ENCODE peak calls at places on chromosomes 1 and 21, in four cellular contexts. F, T, P and J are unnamed samples.

GRCh38 chr1:12475158-12475934 is 142.7 kb downstream of the DHRS3 start:
- DNase-seq in T (no peak), F (no peak), P (peak), J (no peak)

GRCh38 chr1:6118415-6118814 is 61.7 kb downstream of the CHD5 start:
- DNase-seq in T (no peak), F (no peak), P (peak), J (no peak)

GRCh38 chr1:54996869-54997710 is 1.6 kb upstream of the BSND start:
- DNase-seq in P (peak), T (no peak), F (no peak), J (no peak)

GRCh38 chr1:227891955-227892871 is 55.5 kb downstream of the WNT9A start:
- DNase-seq in F (no peak), P (peak), T (peak), J (no peak)

GRCh38 chr1:110878993-110879392 is 6.0 kb downstream of the CD53 start:
- DNase-seq in F (no peak), T (no peak), P (no peak), J (no peak)

GRCh38 chr1:163361123-163361934 is 39.6 kb downstream of the NUF2 start:
- DNase-seq in F (no peak), P (peak), T (no peak), J (no peak)

GRCh38 chr1:241518447-241519307 is 878 bp downstream of the FH start:
- DNase-seq in F (no peak), T (peak), P (peak), J (no peak)

GRCh38 chr1:164780863-164781262 is 221.9 kb downstream of the PBX1 start:
- DNase-seq in T (no peak), F (peak), P (peak), J (peak)

GRCh38 chr1:186806477-186806876 is 22.3 kb upstream of the PLA2G4A start:
- DNase-seq in F (no peak), T (no peak), P (peak), J (no peak)

GRCh38 chr1:198858026-198858425 is 219.2 kb downstream of the PTPRC start:
- DNase-seq in P (no peak), T (no peak), F (no peak), J (peak)

GRCh38 chr1:48756704-48757316 is 19.9 kb downstream of the BEND5 start:
- DNase-seq in F (no peak), T (no peak), P (no peak), J (no peak)

GRCh38 chr1:8661185-8662110 is 156.0 kb downstream of the RERE start:
- DNase-seq in T (no peak), P (peak), F (peak), J (peak)

GRCh38 chr1:110674337-110675059 is at the start of gene KCNA3:
- DNase-seq in T (peak), P (no peak), F (no peak), J (no peak)

GRCh38 chr1:162136760-162137537 is 67.5 kb downstream of the NOS1AP start:
- DNase-seq in T (no peak), F (peak), P (peak), J (peak)

GRCh38 chr21:31555741-31556191 is 103.7 kb upstream of the SOD1 start:
- DNase-seq in F (no peak), P (no peak), T (no peak), J (no peak)

GRCh38 chr1:171158089-171158488 is 27.0 kb upstream of the FMO2 start:
- DNase-seq in F (no peak), P (no peak), T (no peak), J (no peak)

GRCh38 chr1:119554188-119554587 is 47.2 kb downstream of the HSD3B1 start:
- DNase-seq in F (peak), T (no peak), P (peak), J (peak)

GRCh38 chr1:169060010-169060722 is 46.3 kb upstream of the ATP1B1 start:
- DNase-seq in F (no peak), P (peak), T (no peak), J (no peak)

GRCh38 chr21:22791986-22792560 is 1793.9 kb downstream of the NCAM2 start:
- DNase-seq in F (peak), T (no peak), P (peak), J (peak)

GRCh38 chr1:168972887-168973286 is 133.6 kb upstream of the ATP1B1 start:
- DNase-seq in T (no peak), P (peak), F (no peak), J (no peak)

GRCh38 chr1:206021008-206021795 is 2.5 kb downstream of the CTSE start:
- DNase-seq in F (no peak), T (no peak), P (no peak), J (no peak)

GRCh38 chr1:119361611-119362010 is 7.0 kb upstream of the HAO2 start:
- DNase-seq in T (no peak), F (no peak), P (no peak), J (no peak)

GRCh38 chr1:64469977-64470669 is at the start of gene CACHD1:
- DNase-seq in P (peak), F (peak), T (peak), J (peak)

GRCh38 chr1:91091812-91092211 is 70.0 kb upstream of the ZNF644 start:
- DNase-seq in F (no peak), P (no peak), T (no peak), J (no peak)

GRCh38 chr1:163036661-163037060 is 32.5 kb upstream of the RGS4 start:
- DNase-seq in T (no peak), F (no peak), P (peak), J (peak)

GRCh38 chr1:222928212-222928611 is 113.4 kb downstream of the DISP1 start:
- DNase-seq in P (peak), T (no peak), F (no peak), J (no peak)

GRCh38 chr21:45596704-45597318 is 46.7 kb upstream of the PCBP3 start:
- DNase-seq in P (peak), T (peak), F (no peak), J (no peak)

GRCh38 chr1:169113613-169114119 is 7.2 kb downstream of the ATP1B1 start:
- DNase-seq in F (peak), T (no peak), P (peak), J (peak)

GRCh38 chr21:28078126-28078525 is 914.6 kb downstream of the LTN1 start:
- DNase-seq in T (no peak), F (no peak), P (no peak), J (no peak)

GRCh38 chr1:224639426-224639975 is 23.4 kb downstream of the CNIH3 start:
- DNase-seq in P (no peak), F (no peak), T (no peak), J (no peak)

GRCh38 chr1:237814319-237814924 is 76.3 kb downstream of the ZP4 start:
- DNase-seq in F (no peak), P (peak), T (no peak), J (no peak)

GRCh38 chr1:8329439-8329838 is 11.5 kb downstream of the SLC45A1 start:
- DNase-seq in T (no peak), F (no peak), P (no peak), J (no peak)

GRCh38 chr1:203906932-203907331 is 45.5 kb downstream of the SNRPE start:
- DNase-seq in P (peak), F (peak), T (no peak), J (peak)

GRCh38 chr1:246930830-246931548 is 759 bp downstream of the AHCTF1 start:
- DNase-seq in T (peak), F (no peak), P (peak), J (no peak)

GRCh38 chr1:8848663-8849386 is 29.7 kb downstream of the ENO1 start:
- DNase-seq in P (peak), T (peak), F (peak), J (peak)

GRCh38 chr1:232586679-232587078 is 43.3 kb downstream of the SIPA1L2 start:
- DNase-seq in T (no peak), F (no peak), P (no peak), J (no peak)

GRCh38 chr1:115469703-115470476 is 131.8 kb upstream of the NGF start:
- DNase-seq in P (peak), T (no peak), F (no peak), J (peak)

GRCh38 chr1:153375511-153375910 is at the start of gene S100A12:
- DNase-seq in T (no peak), F (peak), P (peak), J (peak)

DNA sequence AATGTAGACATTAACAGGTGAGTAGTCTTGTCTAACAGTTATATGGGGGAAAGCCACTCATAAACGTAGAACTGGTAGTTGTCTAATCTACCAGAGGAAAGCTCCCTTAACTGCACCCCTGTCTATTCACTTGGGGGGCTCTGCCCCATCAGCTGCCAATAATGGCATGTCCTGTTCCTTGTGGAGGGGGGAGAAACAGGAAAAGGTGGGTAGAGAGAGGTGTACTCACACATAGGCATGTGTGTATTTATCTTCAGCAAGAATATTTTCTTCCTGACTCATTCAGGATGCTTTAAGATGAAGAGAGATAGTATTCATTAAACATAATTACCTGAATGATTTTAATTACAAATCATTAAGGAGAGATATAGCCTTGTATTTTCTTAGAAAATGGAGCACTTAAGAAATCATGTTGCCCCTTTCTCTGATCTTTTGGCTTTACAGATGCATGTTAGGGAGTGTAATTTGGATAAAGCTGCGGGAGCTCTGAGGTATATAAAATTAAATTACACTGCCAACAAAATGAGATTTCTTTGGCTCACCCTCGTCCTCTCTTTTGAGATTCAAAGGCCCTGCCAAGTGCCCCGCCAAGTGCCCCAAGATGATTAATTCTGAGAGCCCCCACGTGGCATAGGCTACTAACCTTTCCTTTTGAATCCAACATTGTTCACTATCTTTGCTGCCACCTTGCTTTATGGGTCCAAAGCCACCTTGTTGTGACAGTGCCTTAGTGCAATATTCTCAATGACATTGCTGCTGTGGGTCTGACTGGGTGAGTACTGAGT is 286.3 kb upstream of the LYPLAL1 start:
- DNase-seq in T (no peak), F (no peak), P (no peak), J (no peak)
- H3K4me3 ChIP-seq in T (no peak), F (no peak), P (no peak), J (no peak)

DNA sequence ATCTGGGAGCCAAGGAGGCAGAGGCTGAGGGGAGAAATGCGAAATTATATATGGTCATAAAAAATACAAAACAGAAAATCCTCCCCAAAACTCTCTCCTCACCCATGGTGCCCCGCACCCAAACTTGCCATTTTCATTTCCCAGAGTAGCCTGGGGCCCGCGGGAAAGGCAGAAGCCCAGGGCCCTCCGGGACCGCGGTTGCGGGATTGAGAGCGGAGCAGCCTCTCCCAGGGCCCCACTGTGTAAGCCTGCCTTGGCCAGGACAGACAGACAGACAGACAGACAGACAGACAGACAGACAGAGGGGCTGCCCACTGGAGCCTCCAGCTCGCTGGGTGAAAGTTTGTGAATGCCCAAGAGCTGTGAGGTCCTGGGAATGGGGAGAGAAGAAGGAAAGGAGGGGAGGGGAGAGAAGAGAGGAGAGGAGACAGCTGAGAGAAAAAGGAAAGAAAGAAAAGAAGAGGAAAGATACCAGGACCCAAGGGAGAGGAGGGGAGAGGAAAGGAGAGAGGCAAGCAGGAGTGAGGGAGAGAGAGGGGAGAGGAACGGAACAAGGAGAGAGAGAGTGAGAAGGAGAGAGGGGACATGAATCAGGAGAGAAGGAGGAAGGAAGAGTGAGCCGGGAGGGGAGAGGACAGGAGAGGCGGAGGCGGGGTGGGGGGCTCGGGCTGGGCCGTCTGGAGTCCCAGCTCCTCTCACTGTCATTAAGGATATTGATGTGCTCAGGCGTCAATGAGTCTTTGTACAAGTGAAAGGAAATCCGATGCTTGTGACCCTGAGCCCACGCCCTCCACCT is 69.3 kb upstream of the CASZ1 start:
- DNase-seq in T (no peak), F (no peak), P (no peak), J (no peak)
- H3K4me3 ChIP-seq in T (no peak), F (no peak), P (no peak), J (no peak)

DNA sequence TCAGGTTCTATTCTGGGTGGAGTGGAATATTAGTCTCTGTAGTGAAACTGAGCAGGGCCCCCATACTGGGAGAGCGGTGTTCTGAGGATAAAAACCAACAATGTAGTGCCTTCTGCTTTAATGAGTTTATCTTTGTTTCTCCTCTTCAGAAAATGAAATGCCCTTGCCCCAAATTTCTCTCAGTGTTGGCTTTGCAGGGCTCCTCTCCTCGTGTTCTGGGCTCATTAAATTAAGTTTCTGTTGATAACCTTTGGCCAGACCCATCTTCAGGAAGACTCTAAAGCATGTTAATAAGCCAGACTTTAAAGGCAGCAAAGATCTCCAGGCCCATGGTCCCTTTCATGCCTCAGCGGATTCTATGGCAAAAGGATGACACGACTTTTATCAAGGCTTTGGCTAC is 223.2 kb upstream of the PLXNA2 start:
- DNase-seq in F (no peak), P (no peak), T (no peak), J (no peak)
- H3K4me3 ChIP-seq in F (no peak), P (no peak), T (no peak), J (no peak)

GRCh38 chr1:41496080-41497055 is 11.9 kb upstream of the EDN2 start:
- DNase-seq in P (peak), T (peak), F (peak), J (no peak)
- H3K4me3 ChIP-seq in P (peak), T (peak), F (peak), J (no peak)

GRCh38 chr1:59704721-59705120 is 110.0 kb upstream of the HOOK1 start:
- DNase-seq in P (no peak), T (no peak), F (no peak), J (no peak)
- H3K4me3 ChIP-seq in P (no peak), T (no peak), F (no peak), J (no peak)

DNA sequence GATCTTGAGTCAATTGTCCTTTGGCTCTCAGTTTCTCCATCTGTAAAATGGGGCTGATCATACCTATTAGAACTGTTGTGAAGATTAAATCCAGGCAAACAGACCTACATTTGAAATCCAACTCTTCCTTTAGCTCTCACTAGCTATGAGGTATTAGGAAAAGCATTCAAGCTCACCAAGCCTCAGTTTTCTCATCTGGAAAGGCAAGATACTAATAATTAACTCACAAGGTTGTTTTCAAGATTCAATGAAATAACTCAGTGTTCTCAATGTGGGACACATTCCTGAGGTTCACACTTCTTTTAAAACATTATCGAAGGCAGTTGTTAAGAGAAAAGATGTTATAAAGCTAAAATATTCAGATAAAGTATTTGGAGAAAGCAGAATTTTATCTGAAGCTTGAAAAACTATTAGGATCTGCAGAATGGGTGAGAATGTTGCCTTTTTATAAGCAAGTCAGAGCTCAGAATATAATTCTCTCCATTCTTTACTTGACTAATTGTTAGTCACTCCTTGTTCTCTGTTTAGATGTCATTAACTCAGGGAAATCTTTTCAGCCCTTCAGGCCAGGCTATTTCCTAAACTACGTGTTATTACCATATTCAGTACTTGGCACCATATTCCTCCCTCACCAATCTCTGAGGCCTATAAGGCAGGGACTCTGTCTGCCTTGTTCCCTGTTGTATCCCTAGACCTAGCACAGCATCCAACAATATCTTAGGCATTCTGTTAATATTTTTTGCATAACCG is 72.0 kb upstream of the VAV3 start:
- DNase-seq in F (no peak), P (no peak), T (no peak), J (no peak)
- H3K4me3 ChIP-seq in F (no peak), P (no peak), T (no peak), J (no peak)

DNA sequence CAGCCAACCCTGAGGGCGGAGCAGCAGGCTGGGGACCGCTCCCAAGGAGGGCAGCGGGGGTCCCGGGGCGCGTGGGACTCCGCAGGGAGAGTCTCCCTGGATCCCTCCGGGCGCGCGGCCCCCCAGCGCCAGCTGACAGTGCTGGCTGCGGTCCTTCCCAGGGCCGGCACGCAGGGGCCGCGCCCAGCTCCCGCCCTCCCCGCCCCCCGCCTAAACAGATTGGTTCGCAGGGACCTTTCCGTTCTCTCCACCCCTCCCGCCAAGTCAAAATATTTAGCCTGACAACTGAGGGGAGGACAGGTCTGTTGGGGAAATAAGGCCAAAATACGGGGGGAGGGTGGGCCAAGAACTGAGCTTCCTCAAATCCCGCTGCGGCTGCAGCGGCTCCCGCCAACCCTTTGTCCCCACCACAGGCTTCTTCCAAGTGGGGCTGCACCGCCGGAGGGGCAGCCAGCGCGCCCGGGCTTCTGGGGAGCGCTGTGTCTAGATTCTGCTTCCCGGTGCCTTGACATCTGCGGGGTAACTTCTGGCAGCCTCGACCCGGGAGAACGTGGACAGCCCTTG is at the start of gene INSRR:
- DNase-seq in F (no peak), P (no peak), T (no peak), J (no peak)
- H3K4me3 ChIP-seq in F (peak), P (peak), T (peak), J (no peak)

DNA sequence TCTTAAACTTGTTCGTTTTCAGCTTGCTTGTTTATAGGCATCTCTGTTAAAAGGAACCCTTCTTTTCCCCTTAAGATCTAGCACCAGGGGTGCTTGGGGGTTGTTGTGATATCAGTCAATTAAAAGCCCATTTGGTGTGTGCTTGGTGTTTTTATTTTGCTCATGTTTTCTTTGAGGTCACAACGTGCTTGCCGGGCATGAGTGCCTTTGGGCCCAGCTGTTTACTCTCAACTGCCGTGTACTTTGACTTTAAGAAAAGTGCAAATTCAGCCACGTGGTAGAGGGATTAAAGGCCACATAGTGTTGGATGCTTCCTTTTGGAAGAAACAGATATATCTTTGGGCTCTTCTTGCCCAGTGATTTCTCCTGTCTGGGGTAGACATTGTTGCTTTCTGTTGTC is 10.5 kb downstream of the ARID1A start:
- DNase-seq in T (no peak), F (no peak), P (no peak), J (no peak)
- H3K4me3 ChIP-seq in T (no peak), F (peak), P (peak), J (no peak)